ENCODE peak calls at places on chromosome 18, in seven cellular contexts. O is CD4-positive, CD25-positive, alpha-beta regulatory T cell; F is GM23248; G is small intestine; E is naive thymus-derived CD4-positive, alpha-beta T cell; K is CD8-positive, alpha-beta T cell; T is cardiac muscle cell. P is an unnamed sample. For H3K9me3, H3K4me1 and H3K36me3, the result is how much of the 10 kb centered on the place peaks cover.

GRCh38 chr18:2932247-2933181 is 80.4 kb downstream of the LPIN2 start:
- DNase-seq in O (peak), F (peak), G (peak), E (peak), K (no peak), T (peak), P (peak)

GRCh38 chr18:58862851-58863538 is 1.7 kb upstream of the ZNF532 start:
- DNase-seq in O (peak), F (peak), G (peak), E (no peak), K (no peak), T (no peak), P (no peak)

GRCh38 chr18:31513189-31513907 is 15.4 kb downstream of the DSG2 start:
- DNase-seq in O (no peak), F (peak), G (peak), E (no peak), K (no peak), T (no peak), P (no peak)

GRCh38 chr18:47871288-47871687 is 59.2 kb downstream of the SMAD2 start:
- DNase-seq in O (no peak), F (no peak), G (peak), E (no peak), K (no peak), T (no peak), P (no peak)

GRCh38 chr18:21192308-21192624 is 49.8 kb upstream of the GREB1L start:
- DNase-seq in O (no peak), F (no peak), G (no peak), E (no peak), K (no peak), T (no peak), P (no peak)

GRCh38 chr18:65938592-65939372 is 188.0 kb downstream of the CDH7 start:
- DNase-seq in O (no peak), F (peak), G (peak), E (no peak), K (no peak), T (peak), P (peak)

GRCh38 chr18:10378688-10379465 is 75.6 kb upstream of the APCDD1 start:
- DNase-seq in O (no peak), F (peak), G (no peak), E (no peak), K (no peak), T (no peak), P (no peak)

GRCh38 chr18:26089247-26090129 is 925 bp downstream of the SS18 start:
- DNase-seq in O (peak), F (peak), G (peak), E (peak), K (no peak), T (peak), P (peak)

GRCh38 chr18:25974630-25975077 is 115.8 kb downstream of the SS18 start:
- DNase-seq in O (no peak), F (no peak), G (no peak), E (no peak), K (no peak), T (no peak), P (no peak)

GRCh38 chr18:5673576-5673975 is 129.8 kb upstream of the EPB41L3 start:
- DNase-seq in O (no peak), F (no peak), G (no peak), E (no peak), K (no peak), T (no peak), P (no peak)

GRCh38 chr18:35076126-35076525 is 34.9 kb downstream of the MAPRE2 start:
- DNase-seq in O (no peak), F (no peak), G (no peak), E (no peak), K (no peak), T (no peak), P (no peak)

GRCh38 chr18:61992285-61992684 is 99.5 kb upstream of the RNF152 start:
- DNase-seq in O (no peak), F (peak), G (no peak), E (no peak), K (no peak), T (no peak), P (no peak)

GRCh38 chr18:32552421-32553030 is 81.8 kb upstream of the GAREM1 start:
- DNase-seq in O (peak), F (peak), G (peak), E (peak), K (peak), T (peak), P (peak)

GRCh38 chr18:11886629-11887028 is 21.5 kb downstream of the MPPE1 start:
- DNase-seq in O (no peak), F (no peak), G (no peak), E (no peak), K (no peak), T (no peak), P (no peak)

GRCh38 chr18:6022089-6022444 is 126.7 kb upstream of the TMEM200C start:
- DNase-seq in O (no peak), F (peak), G (no peak), E (no peak), K (no peak), T (no peak), P (no peak)

GRCh38 chr18:57906852-57907251 is 103.7 kb upstream of the ATP8B1 start:
- DNase-seq in O (no peak), F (no peak), G (peak), E (no peak), K (no peak), T (no peak), P (no peak)

GRCh38 chr18:55214969-55215368 is 255.7 kb upstream of the CCDC68 start:
- DNase-seq in O (no peak), F (no peak), G (no peak), E (no peak), K (no peak), T (no peak), P (no peak)

GRCh38 chr18:36441872-36442271 is 144.4 kb downstream of the FHOD3 start:
- DNase-seq in O (no peak), F (peak), G (no peak), E (no peak), K (no peak), T (peak), P (no peak)

GRCh38 chr18:69969491-69969890 is 21.8 kb upstream of the CD226 start:
- DNase-seq in O (no peak), F (no peak), G (no peak), E (no peak), K (no peak), T (no peak), P (no peak)

GRCh38 chr18:50653402-50654093 is 93.7 kb downstream of the MAPK4 start:
- DNase-seq in O (no peak), F (no peak), G (peak), E (no peak), K (no peak), T (no peak), P (no peak)

GRCh38 chr18:50720281-50720680 is 99.5 kb downstream of the MRO start:
- DNase-seq in O (no peak), F (no peak), G (no peak), E (no peak), K (no peak), T (no peak), P (no peak)

GRCh38 chr18:69980509-69980908 is 32.8 kb upstream of the CD226 start:
- DNase-seq in O (no peak), F (no peak), G (no peak), E (no peak), K (no peak), T (no peak), P (no peak)

GRCh38 chr18:40841473-40841872 is 1113.6 kb upstream of the PIK3C3 start:
- DNase-seq in O (no peak), F (peak), G (no peak), E (no peak), K (no peak), T (no peak), P (no peak)

GRCh38 chr18:67551146-67551545 is 34.6 kb upstream of the DSEL start:
- DNase-seq in O (no peak), F (no peak), G (no peak), E (no peak), K (no peak), T (no peak), P (no peak)

GRCh38 chr18:33157893-33158292 is 282.6 kb downstream of the CCDC178 start:
- DNase-seq in O (no peak), F (no peak), G (no peak), E (no peak), K (no peak), T (no peak), P (no peak)

GRCh38 chr18:42053188-42053781 is 98.3 kb downstream of the PIK3C3 start:
- DNase-seq in O (peak), F (peak), G (peak), E (peak), K (peak), T (peak), P (peak)

GRCh38 chr18:45734944-45735343 is 11.0 kb downstream of the SLC14A1 start:
- DNase-seq in O (no peak), F (no peak), G (no peak), E (no peak), K (no peak), T (no peak), P (no peak)

DNA sequence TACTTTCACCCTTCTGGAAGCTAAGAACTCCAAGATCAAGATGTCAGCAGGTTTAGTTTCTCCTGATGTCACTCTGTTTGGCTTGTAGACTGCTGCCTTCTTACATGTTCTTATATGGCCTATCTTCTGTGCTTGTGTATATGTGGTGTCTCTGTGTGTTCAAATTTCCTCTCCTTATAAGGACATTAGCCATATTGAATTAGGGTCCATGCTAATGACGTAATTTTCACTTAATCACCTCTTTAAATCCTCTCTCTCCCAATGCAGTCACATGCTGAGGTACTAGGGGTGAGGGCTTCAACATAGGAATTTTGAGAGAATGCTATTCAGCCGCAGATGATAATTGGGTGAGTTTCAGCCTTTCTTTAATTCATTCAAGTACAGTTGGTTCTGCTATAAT is 458.3 kb upstream of the SYT4 start:
- DNase-seq in O (no peak), F (no peak), G (no peak), E (no peak), K (no peak), T (no peak), P (no peak)
- H3K9me3 ChIP-seq in O (under half), F (under half), G (under half), E (under half), K (under half), T (under half), P (under half)

GRCh38 chr18:48922203-48922800 is 28.5 kb downstream of the SMAD7 start:
- DNase-seq in O (no peak), F (peak), G (no peak), E (no peak), K (no peak), T (no peak), P (no peak)
- H3K4me1 ChIP-seq in O (under half), F (half or more), G (under half), E (under half), K (under half), T (under half), P (under half)

GRCh38 chr18:8386981-8387380 is 222.3 kb upstream of the RAB12 start:
- DNase-seq in O (no peak), F (no peak), G (no peak), E (no peak), K (no peak), T (no peak), P (no peak)
- H3K36me3 ChIP-seq in O (under half), F (under half), G (under half), E (under half), K (under half), T (under half), P (under half)

GRCh38 chr18:14905350-14905749 is 157.4 kb downstream of the ANKRD30B start:
- DNase-seq in O (no peak), F (no peak), G (no peak), E (no peak), K (no peak), T (no peak), P (peak)

GRCh38 chr18:14912967-14913366 is 165.0 kb downstream of the ANKRD30B start:
- DNase-seq in O (no peak), F (no peak), G (no peak), E (no peak), K (no peak), T (no peak), P (no peak)

GRCh38 chr18:14905979-14906378 is 158.0 kb downstream of the ANKRD30B start:
- DNase-seq in O (no peak), F (no peak), G (no peak), E (no peak), K (no peak), T (no peak), P (no peak)

GRCh38 chr18:14908541-14908940 is 160.6 kb downstream of the ANKRD30B start:
- DNase-seq in O (no peak), F (no peak), G (no peak), E (no peak), K (no peak), T (no peak), P (no peak)

GRCh38 chr18:14907420-14907819 is 159.4 kb downstream of the ANKRD30B start:
- DNase-seq in O (no peak), F (no peak), G (no peak), E (no peak), K (no peak), T (no peak), P (no peak)
- H3K9me3 ChIP-seq in O (under half), F (under half), G (under half), E (under half), K (under half), T (under half), P (under half)

GRCh38 chr18:44599409-44599808 is 81.3 kb upstream of the SETBP1 start:
- DNase-seq in O (no peak), F (peak), G (no peak), E (no peak), K (no peak), T (no peak), P (no peak)
- H3K4me1 ChIP-seq in O (under half), F (half or more), G (under half), E (under half), K (under half), T (under half), P (under half)

GRCh38 chr18:79918089-79919011 is 33.1 kb downstream of the SLC66A2 start:
- DNase-seq in O (no peak), F (no peak), G (no peak), E (no peak), K (peak), T (no peak), P (no peak)

GRCh38 chr18:79917351-79918088 is 33.9 kb downstream of the SLC66A2 start:
- DNase-seq in O (no peak), F (no peak), G (no peak), E (no peak), K (peak), T (no peak), P (no peak)

GRCh38 chr18:79916546-79917350 is 34.7 kb downstream of the SLC66A2 start:
- DNase-seq in O (no peak), F (no peak), G (no peak), E (no peak), K (peak), T (no peak), P (no peak)

GRCh38 chr18:79916128-79916494 is 35.3 kb downstream of the SLC66A2 start:
- DNase-seq in O (no peak), F (no peak), G (no peak), E (no peak), K (no peak), T (no peak), P (no peak)

DNA sequence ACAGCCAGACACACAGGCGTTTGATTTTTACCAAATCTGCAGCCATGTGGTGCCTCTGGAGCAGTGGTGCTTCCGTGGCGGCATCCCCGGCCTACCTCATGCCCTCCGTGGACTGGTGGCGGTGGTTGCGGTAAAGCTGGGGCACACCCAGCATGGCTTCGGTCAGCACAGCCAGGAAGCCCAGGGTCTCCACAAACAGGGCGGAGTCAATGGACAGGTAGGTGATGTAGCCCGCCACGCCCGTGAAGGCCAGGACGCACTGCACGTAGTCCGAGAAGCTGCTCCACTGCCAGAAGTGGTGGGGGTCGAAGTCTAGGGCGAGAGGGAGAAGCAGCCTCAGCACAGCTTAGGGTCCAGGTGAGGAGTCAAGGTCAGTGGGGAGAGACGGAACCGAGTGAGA is 32.4 kb downstream of the SLC66A2 start:
- DNase-seq in O (no peak), F (no peak), G (no peak), E (no peak), K (peak), T (no peak), P (no peak)
- H3K36me3 ChIP-seq in O (under half), F (under half), G (under half), E (under half), K (under half), T (under half), P (under half)

GRCh38 chr18:76795981-76796380 is 26.4 kb upstream of the ZNF236 start:
- DNase-seq in O (no peak), F (no peak), G (no peak), E (no peak), K (no peak), T (no peak), P (no peak)

GRCh38 chr18:76788571-76789317 is 33.6 kb upstream of the ZNF236 start:
- DNase-seq in O (no peak), F (no peak), G (no peak), E (no peak), K (no peak), T (no peak), P (no peak)

GRCh38 chr18:76791106-76791505 is 31.3 kb upstream of the ZNF236 start:
- DNase-seq in O (no peak), F (no peak), G (no peak), E (no peak), K (no peak), T (no peak), P (no peak)

GRCh38 chr18:76791642-76792041 is 30.7 kb upstream of the ZNF236 start:
- DNase-seq in O (no peak), F (no peak), G (no peak), E (no peak), K (no peak), T (no peak), P (no peak)
- H3K9me3 ChIP-seq in O (under half), F (under half), G (under half), E (under half), K (under half), T (under half), P (under half)

P was measured in HAP-1.